ENCODE peak calls at places on chromosomes 13 and 19, in eight cellular contexts. T, H, V, Z, C, W, P and E are unnamed samples. For H3K9me3, the result is how much of the 10 kb centered on the place peaks cover.

GRCh38 chr13:36084131-36084530 is 47.1 kb downstream of the DCLK1 start:
- DNase-seq in Z (no peak), W (no peak), P (no peak), H (no peak), C (no peak), T (no peak), V (no peak), E (no peak)

GRCh38 chr19:2983351-2984195 is 6.2 kb downstream of the TLE6 start:
- DNase-seq in W (no peak), Z (no peak), T (peak), H (peak), V (no peak), P (peak), C (peak), E (no peak)

GRCh38 chr13:77386880-77387606 is 60.1 kb upstream of the MYCBP2 start:
- DNase-seq in T (no peak), C (no peak), P (no peak), H (no peak), V (peak), Z (no peak), W (no peak), E (no peak)

GRCh38 chr13:113404723-113405471 is 41.0 kb upstream of the GRTP1 start:
- DNase-seq in P (no peak), W (no peak), V (no peak), C (no peak), Z (no peak), T (no peak), H (no peak), E (no peak)

GRCh38 chr19:55069137-55069858 is 6.3 kb upstream of the RDH13 start:
- DNase-seq in T (no peak), P (no peak), V (no peak), Z (peak), W (no peak), H (no peak), C (peak), E (no peak)

GRCh38 chr13:75357576-75358295 is 124.2 kb downstream of the TBC1D4 start:
- DNase-seq in W (peak), P (peak), T (no peak), H (no peak), Z (peak), C (no peak), V (no peak), E (peak)

GRCh38 chr19:7871280-7871529 is 3.0 kb downstream of the PRR36 start:
- DNase-seq in W (no peak), P (peak), Z (peak), C (no peak), H (no peak), V (no peak), T (no peak), E (no peak)

GRCh38 chr13:22061371-22061805 is 390.5 kb downstream of the FGF9 start:
- DNase-seq in W (peak), H (no peak), C (no peak), Z (no peak), T (no peak), V (no peak), P (no peak), E (peak)

GRCh38 chr19:44254496-44254895 is 5.2 kb upstream of the ZNF233 start:
- DNase-seq in W (no peak), Z (no peak), V (no peak), T (no peak), H (no peak), P (no peak), C (no peak), E (no peak)
- H3K9me3 ChIP-seq in W (half or more), Z (half or more), V (half or more), T (under half), H (under half), P (under half), C (half or more), E (under half)

DNA sequence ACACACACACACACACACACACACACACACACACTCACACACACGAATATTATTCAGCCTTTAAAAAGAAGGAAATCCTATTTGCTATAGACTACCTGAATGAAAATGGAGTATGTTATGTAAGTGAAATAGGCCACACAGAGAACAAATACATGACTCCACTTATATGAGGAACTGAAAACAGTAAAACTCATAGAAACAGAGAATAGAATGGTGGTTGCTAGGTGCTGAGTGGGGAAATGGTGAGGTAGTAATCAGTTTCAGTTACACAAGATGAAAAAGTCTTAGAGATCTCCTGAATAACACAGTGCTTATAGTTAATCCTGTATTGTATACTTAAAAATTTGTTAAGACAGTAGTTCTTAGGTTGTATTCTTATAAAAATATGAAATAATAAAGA is 8.2 kb downstream of the ZNF677 start:
- DNase-seq in W (no peak), P (peak), T (no peak), Z (no peak), H (no peak), V (no peak), C (no peak), E (no peak)
- H3K9me3 ChIP-seq in W (half or more), P (under half), T (under half), Z (under half), H (under half), V (half or more), C (half or more), E (under half)

DNA sequence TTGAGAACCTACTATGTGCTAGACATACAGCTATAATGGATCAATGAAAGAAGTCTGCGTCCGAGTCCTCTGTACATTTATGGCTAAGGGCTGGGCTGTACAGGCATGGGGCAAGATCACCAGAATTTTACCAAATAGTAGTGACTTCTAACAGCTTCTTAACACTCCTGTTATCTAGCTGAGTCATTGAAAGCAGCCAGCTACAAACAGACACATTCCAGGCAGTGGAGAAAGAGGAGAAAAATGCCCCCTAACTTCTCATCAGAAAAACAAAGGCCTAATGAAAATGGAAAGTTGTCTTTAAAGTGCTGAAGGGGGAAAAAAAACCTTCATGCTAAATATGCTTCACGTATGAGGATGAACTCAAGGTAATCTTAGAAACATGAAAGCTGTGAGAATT is 14.3 kb upstream of the ZNF667 start:
- DNase-seq in C (no peak), V (no peak), Z (no peak), H (no peak), W (no peak), T (no peak), P (no peak), E (no peak)
- H3K9me3 ChIP-seq in C (half or more), V (half or more), Z (half or more), H (under half), W (half or more), T (under half), P (under half), E (under half)

GRCh38 chr19:15643387-15643786 is 2.7 kb downstream of the CYP4F3 start:
- DNase-seq in W (no peak), H (no peak), C (no peak), Z (no peak), V (no peak), T (no peak), P (no peak), E (no peak)

GRCh38 chr19:15642807-15643206 is 2.1 kb downstream of the CYP4F3 start:
- DNase-seq in W (no peak), H (no peak), Z (no peak), P (no peak), T (no peak), V (no peak), C (no peak), E (no peak)

GRCh38 chr19:15640904-15641597 is 354 bp downstream of the CYP4F3 start:
- DNase-seq in W (no peak), T (no peak), Z (no peak), H (no peak), P (no peak), V (no peak), C (no peak), E (no peak)

GRCh38 chr19:15640294-15640903 is at the start of gene CYP4F3:
- DNase-seq in C (peak), T (peak), H (peak), W (no peak), V (no peak), Z (peak), P (no peak), E (no peak)

DNA sequence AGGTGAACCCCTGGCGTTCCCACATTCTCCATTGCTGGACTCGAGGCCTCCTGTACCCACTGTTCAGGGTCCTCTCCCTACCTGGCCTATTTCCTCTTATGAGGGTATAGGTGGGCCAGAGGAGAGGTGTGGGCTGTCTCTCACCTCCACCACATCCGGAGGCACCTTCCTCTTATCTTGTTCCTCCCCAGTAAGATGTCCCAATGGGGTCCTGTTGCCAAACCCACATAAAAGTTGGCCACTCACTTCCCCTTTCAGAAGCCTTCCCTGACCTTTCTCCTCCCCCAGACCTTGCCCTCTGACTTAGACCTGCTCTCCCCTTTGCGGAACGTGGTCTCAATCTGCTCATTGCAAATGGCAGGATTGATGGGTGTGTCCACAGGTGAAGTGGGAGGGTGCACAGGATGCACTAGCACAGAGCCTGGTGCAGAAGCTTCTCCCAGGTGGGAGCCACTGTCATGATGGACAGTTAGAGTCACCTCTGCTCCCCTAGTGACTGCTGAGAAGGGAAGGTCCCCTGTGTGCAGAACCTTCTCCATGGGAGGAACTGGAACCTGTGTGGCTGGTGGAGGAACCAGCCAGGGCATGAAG is 1.3 kb downstream of the CYP4F3 start:
- DNase-seq in V (no peak), Z (no peak), W (no peak), H (no peak), T (no peak), P (no peak), C (no peak), E (no peak)
- H3K9me3 ChIP-seq in V (under half), Z (under half), W (under half), H (under half), T (under half), P (under half), C (under half), E (under half)

GRCh38 chr19:21835810-21836444 is at the start of gene ZNF43:
- DNase-seq in H (peak), P (peak), C (peak), V (peak), T (peak), Z (peak), W (peak), E (peak)

GRCh38 chr19:21841081-21841783 is 5.2 kb upstream of the ZNF43 start:
- DNase-seq in P (no peak), H (no peak), Z (no peak), W (no peak), T (no peak), V (no peak), C (no peak), E (no peak)

GRCh38 chr19:21841784-21842097 is 5.8 kb upstream of the ZNF43 start:
- DNase-seq in V (no peak), W (no peak), Z (no peak), C (no peak), T (no peak), P (no peak), H (no peak), E (no peak)

GRCh38 chr19:21839966-21840365 is 4.0 kb upstream of the ZNF43 start:
- DNase-seq in W (no peak), C (no peak), V (no peak), P (no peak), Z (no peak), T (no peak), H (no peak), E (no peak)

GRCh38 chr19:21838646-21839045 is 2.7 kb upstream of the ZNF43 start:
- DNase-seq in V (no peak), P (no peak), T (no peak), Z (no peak), H (no peak), W (no peak), C (no peak), E (no peak)
- H3K9me3 ChIP-seq in V (under half), P (under half), T (under half), Z (under half), H (under half), W (under half), C (under half), E (under half)

DNA sequence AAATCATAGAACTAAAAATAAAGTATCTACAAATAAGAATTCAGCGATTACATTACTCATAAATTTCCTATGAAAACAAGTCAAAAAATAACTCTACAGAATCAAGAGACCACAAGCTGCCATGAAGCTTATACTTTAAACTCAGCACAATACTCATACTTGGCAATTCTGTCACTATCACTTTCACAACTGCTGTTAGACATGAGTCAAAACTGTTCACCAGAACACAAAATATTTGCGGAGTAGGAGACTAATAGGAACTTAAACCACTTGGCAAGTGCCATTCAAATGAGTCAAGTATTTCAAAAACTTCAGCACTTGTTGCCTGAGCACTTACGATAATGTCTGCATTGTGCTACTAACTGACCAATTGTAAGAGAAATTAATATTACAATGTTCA is 387.8 kb upstream of the GPC6 start:
- DNase-seq in W (no peak), P (no peak), T (no peak), V (no peak), C (no peak), H (no peak), Z (no peak), E (no peak)
- H3K9me3 ChIP-seq in W (under half), P (under half), T (under half), V (under half), C (under half), H (under half), Z (under half), E (under half)